ENCODE peak calls at places on chromosomes 13 and 19, in nine cellular contexts. G is colonic mucosa, Z is HFFc6, L is fibroblast of the aortic adventitia, J is heart right ventricle, E is WTC11, Q is epithelial cell of esophagus, H is cardiac muscle cell, M is heart left ventricle. D is an unnamed sample.
A peak's percentile ranks its signal among the peaks of the same experiment; 100 is the strongest.

GRCh38 chr19:6767357-6768235 is at the start of gene SH2D3A:
- DNase-seq in G (peak; percentile 98), Z (no peak), L (no peak), J (peak; percentile 41), E (peak; percentile 97), Q (peak; percentile 98), H (peak; percentile 56), M (peak; percentile 42), D (peak; percentile 60)

GRCh38 chr13:106696719-106697118 is 128.8 kb upstream of the ARGLU1 start:
- DNase-seq in G (no peak), Z (no peak), L (no peak), J (no peak), E (no peak), Q (no peak), H (no peak), M (no peak), D (no peak)

GRCh38 chr19:52685811-52686210 is 47.7 kb upstream of the ZNF83 start:
- DNase-seq in G (no peak), Z (no peak), L (no peak), J (no peak), E (no peak), Q (no peak), H (no peak), M (no peak), D (no peak)

GRCh38 chr19:2503521-2504109 is 27.7 kb downstream of the GADD45B start:
- DNase-seq in G (no peak), Z (peak; percentile 68), L (peak; percentile 78), J (no peak), E (no peak), Q (peak; percentile 74), H (peak; percentile 40), M (no peak), D (no peak)

GRCh38 chr19:46144756-46145155 is 3.3 kb upstream of the IGFL2 start:
- DNase-seq in G (peak; percentile 72), Z (no peak), L (no peak), J (no peak), E (no peak), Q (peak; percentile 32), H (no peak), M (no peak), D (no peak)

GRCh38 chr13:75181906-75182305 is 300.1 kb downstream of the TBC1D4 start:
- DNase-seq in G (no peak), Z (peak; percentile 75), L (peak; percentile 89), J (no peak), E (no peak), Q (peak; percentile 45), H (peak; percentile 93), M (no peak), D (no peak)

GRCh38 chr13:90105276-90105675 is 1242.2 kb upstream of the MIR17HG start:
- DNase-seq in G (no peak), Z (no peak), L (no peak), J (no peak), E (no peak), Q (peak; percentile 93), H (peak; percentile 6), M (no peak), D (no peak)

GRCh38 chr13:74077375-74077774 is 56.8 kb downstream of the KLF12 start:
- DNase-seq in G (no peak), Z (no peak), L (no peak), J (no peak), E (no peak), Q (no peak), H (no peak), M (no peak), D (no peak)

GRCh38 chr19:27741236-27741635 is 1471.7 kb downstream of the UQCRFS1 start:
- DNase-seq in G (peak; percentile 4), Z (no peak), L (no peak), J (no peak), E (no peak), Q (no peak), H (no peak), M (no peak), D (no peak)

GRCh38 chr19:43997631-43998290 is 5.0 kb upstream of the ZNF230 start:
- DNase-seq in G (no peak), Z (no peak), L (peak; percentile 46), J (peak; percentile 9), E (no peak), Q (no peak), H (peak; percentile 31), M (peak; percentile 30), D (no peak)

GRCh38 chr13:101829484-101829883 is 377.0 kb downstream of the ITGBL1 start:
- DNase-seq in G (no peak), Z (no peak), L (no peak), J (no peak), E (no peak), Q (no peak), H (no peak), M (no peak), D (no peak)

GRCh38 chr13:110637747-110638146 is 22.4 kb downstream of the NAXD start:
- DNase-seq in G (no peak), Z (no peak), L (no peak), J (no peak), E (no peak), Q (no peak), H (no peak), M (no peak), D (no peak)

GRCh38 chr19:51621178-51621577 is 9.0 kb downstream of the SIGLEC5 start:
- DNase-seq in G (no peak), Z (no peak), L (no peak), J (no peak), E (no peak), Q (no peak), H (no peak), M (no peak), D (no peak)

GRCh38 chr19:11481777-11482383 is 1.0 kb upstream of the ELAVL3 start:
- DNase-seq in G (peak; percentile 51), Z (peak; percentile 39), L (peak; percentile 75), J (peak; percentile 54), E (peak; percentile 85), Q (peak; percentile 86), H (peak; percentile 93), M (peak; percentile 70), D (peak; percentile 49)

GRCh38 chr19:18117692-18118378 is 20.3 kb downstream of the MAST3 start:
- DNase-seq in G (peak; percentile 94), Z (peak; percentile 62), L (peak; percentile 72), J (peak; percentile 88), E (peak; percentile 96), Q (peak; percentile 74), H (peak; percentile 91), M (peak; percentile 91), D (peak; percentile 96)

GRCh38 chr19:18118420-18119242 is 21.1 kb downstream of the MAST3 start:
- DNase-seq in G (no peak), Z (no peak), L (peak; percentile 54), J (no peak), E (no peak), Q (no peak), H (no peak), M (no peak), D (no peak)

GRCh38 chr19:18119243-18120105 is 21.9 kb downstream of the MAST3 start:
- DNase-seq in G (no peak), Z (no peak), L (no peak), J (no peak), E (no peak), Q (no peak), H (no peak), M (no peak), D (no peak)

GRCh38 chr19:18121166-18121565 is 23.6 kb downstream of the MAST3 start:
- DNase-seq in G (no peak), Z (no peak), L (no peak), J (no peak), E (no peak), Q (no peak), H (no peak), M (no peak), D (no peak)

DNA sequence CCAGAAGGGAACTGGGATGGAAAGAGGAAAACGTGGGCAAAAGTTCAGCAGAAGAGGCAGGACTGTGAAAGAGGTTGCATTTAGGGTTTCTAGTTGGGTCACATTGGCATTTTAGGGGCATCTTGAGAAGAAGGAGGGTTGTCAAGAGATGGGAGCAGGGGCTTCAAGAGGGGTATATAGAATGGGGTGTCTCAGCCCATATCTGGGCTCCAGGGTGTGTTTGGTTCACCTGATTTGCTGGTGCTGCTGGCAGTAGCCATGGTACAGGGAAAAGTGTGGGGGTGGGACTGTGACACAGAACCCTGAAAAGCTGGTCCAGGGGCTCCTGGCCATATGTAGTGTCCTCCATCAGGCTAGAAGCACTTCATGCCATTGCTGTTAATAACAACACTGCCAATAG is 22.5 kb downstream of the MAST3 start:
- DNase-seq in G (no peak), Z (no peak), L (no peak), J (no peak), E (no peak), Q (no peak), H (no peak), M (no peak), D (no peak)
- TF ChIP-seq CTCF in G (no peak), Z (no peak), L (no peak), J (no peak), E (no peak), Q (no peak), H (no peak), M (no peak), D (no peak)

GRCh38 chr13:20331419-20331818 is 99.3 kb upstream of the GJB6 start:
- DNase-seq in G (no peak), Z (no peak), L (no peak), J (no peak), E (no peak), Q (no peak), H (no peak), M (no peak), D (no peak)
- TF ChIP-seq CTCF in G (no peak), Z (peak; percentile 48), L (no peak), J (no peak), E (no peak), Q (no peak), H (no peak), M (no peak), D (no peak)

GRCh38 chr19:18428837-18429674 is 8.9 kb downstream of the ISYNA1 start:
- DNase-seq in G (peak; percentile 77), Z (peak; percentile 75), L (peak; percentile 63), J (peak; percentile 76), E (peak; percentile 93), Q (peak; percentile 48), H (peak; percentile 82), M (peak; percentile 84), D (peak; percentile 83)
- TF ChIP-seq CTCF in G (no peak), Z (peak; percentile 42), L (no peak), J (no peak), E (no peak), Q (no peak), H (no peak), M (no peak), D (no peak)

DNA sequence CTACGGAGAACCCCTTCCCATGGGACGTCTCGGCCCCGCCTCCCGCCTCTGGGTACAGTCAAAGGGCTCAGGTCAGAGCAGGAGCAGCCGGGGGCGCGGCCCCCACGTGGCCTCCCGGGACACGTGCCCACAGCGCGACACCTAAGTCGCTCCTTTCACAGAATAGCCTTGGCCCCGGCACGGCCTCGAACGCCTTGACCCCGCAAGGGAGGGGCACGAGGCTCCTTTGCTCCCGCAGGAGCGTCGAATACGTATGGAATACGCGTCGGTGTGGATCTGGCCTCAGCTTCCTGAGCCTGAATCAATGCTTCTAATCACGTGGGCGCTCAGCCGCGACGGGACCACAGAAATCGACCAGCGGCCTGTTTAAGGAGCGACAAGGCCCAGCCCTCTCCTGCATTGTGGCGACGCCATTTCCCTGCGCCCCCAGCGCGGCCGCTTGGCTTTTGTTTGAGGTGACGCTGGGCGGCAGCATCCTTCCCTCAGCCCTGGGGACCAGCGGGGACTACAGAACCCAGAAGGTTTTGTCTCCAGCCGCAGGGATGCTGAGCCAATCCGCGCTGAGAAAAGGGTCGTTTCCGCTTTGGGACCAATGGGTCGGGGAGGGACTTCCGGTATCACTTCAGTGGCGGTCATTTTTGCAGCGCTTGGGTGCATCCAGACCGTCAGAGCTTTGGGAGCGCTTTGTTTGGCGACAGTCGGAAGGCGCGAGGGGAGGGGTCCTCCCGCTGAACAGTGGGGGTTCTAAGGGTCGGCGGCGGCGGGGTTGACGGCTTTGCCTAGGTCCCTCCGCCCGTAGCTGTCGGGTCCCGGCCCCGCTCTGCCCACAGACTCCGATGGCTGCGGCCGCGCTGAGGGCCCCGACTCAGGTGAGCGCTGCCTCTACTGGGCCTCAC is at the start of gene ZIK1:
- DNase-seq in G (peak; percentile 86), Z (peak; percentile 79), L (peak; percentile 90), J (peak; percentile 96), E (peak; percentile 95), Q (peak; percentile 90), H (peak; percentile 95), M (peak; percentile 95), D (peak; percentile 76)
- TF ChIP-seq CTCF in G (no peak), Z (no peak), L (no peak), J (no peak), E (no peak), Q (peak; percentile 2), H (no peak), M (no peak), D (no peak)

D was measured in endothelial cell.